ENCODE peak calls at places on chromosomes 16 and 17, in four cellular contexts. C, E, H and X are unnamed samples.

GRCh38 chr16:68750243-68750642 is 13.2 kb downstream of the CDH1 start:
- DNase-seq in H (no peak), C (no peak), E (no peak), X (peak; percentile 25)

GRCh38 chr17:55198690-55199370 is 65.9 kb upstream of the HLF start:
- DNase-seq in C (no peak), E (no peak), H (no peak), X (no peak)

GRCh38 chr17:6366144-6366755 is 68.7 kb downstream of the AIPL1 start:
- DNase-seq in H (no peak), C (peak; percentile 18), E (peak; percentile 39), X (no peak)

GRCh38 chr16:81190667-81191066 is 47.8 kb upstream of the BCO1 start:
- DNase-seq in H (no peak), C (no peak), E (no peak), X (no peak)

GRCh38 chr17:38898812-38899348 is 26.5 kb upstream of the LASP1NB start:
- DNase-seq in H (peak; percentile 72), E (no peak), C (no peak), X (no peak)

GRCh38 chr17:32519769-32520701 is 33.2 kb downstream of the CDK5R1 start:
- DNase-seq in H (peak; percentile 44), E (no peak), C (peak; percentile 58), X (no peak)

GRCh38 chr17:55274371-55275255 is 9.9 kb downstream of the HLF start:
- DNase-seq in E (no peak), H (no peak), C (no peak), X (no peak)

GRCh38 chr17:74274060-74274702 is at the start of gene DNAI2:
- DNase-seq in C (no peak), H (peak; percentile 42), E (no peak), X (no peak)

GRCh38 chr16:11625769-11626168 is 39.0 kb upstream of the LITAF start:
- DNase-seq in H (no peak), E (no peak), C (no peak), X (no peak)

GRCh38 chr16:85553436-85554113 is 59.5 kb upstream of the GSE1 start:
- DNase-seq in H (peak; percentile 81), C (peak; percentile 81), E (no peak), X (no peak)

GRCh38 chr16:4244254-4244812 is 2.5 kb upstream of the SRL start:
- DNase-seq in E (no peak), H (no peak), C (peak; percentile 58), X (no peak)

GRCh38 chr17:9484789-9485188 is 90.8 kb downstream of the STX8 start:
- DNase-seq in C (no peak), H (no peak), E (no peak), X (no peak)

GRCh38 chr16:68072038-68072695 is 13.0 kb upstream of the NFATC3 start:
- DNase-seq in H (peak; percentile 61), E (no peak), C (peak; percentile 59), X (no peak)

GRCh38 chr16:73890524-73891500 is 405.8 kb upstream of the PSMD7 start:
- DNase-seq in H (no peak), E (no peak), C (peak; percentile 55), X (no peak)

GRCh38 chr16:86110134-86110533 is 211.2 kb downstream of the IRF8 start:
- DNase-seq in H (no peak), E (no peak), C (no peak), X (no peak)

GRCh38 chr17:72578817-72579470 is 458.1 kb downstream of the SOX9 start:
- DNase-seq in E (no peak), C (no peak), H (no peak), X (no peak)

GRCh38 chr16:49019826-49020401 is 261.7 kb downstream of the CBLN1 start:
- DNase-seq in H (no peak), C (no peak), E (no peak), X (no peak)

GRCh38 chr16:85369741-85370528 is 243.2 kb upstream of the GSE1 start:
- DNase-seq in C (peak; percentile 61), E (no peak), H (peak; percentile 86), X (no peak)

GRCh38 chr17:63649813-63650212 is 27.6 kb downstream of the MAP3K3 start:
- DNase-seq in E (no peak), C (no peak), H (no peak), X (no peak)

GRCh38 chr16:25009822-25010221 is 5.3 kb downstream of the ARHGAP17 start:
- DNase-seq in E (no peak), C (no peak), H (no peak), X (no peak)

GRCh38 chr17:14790518-14790917 is 474.6 kb downstream of the PMP22 start:
- DNase-seq in C (no peak), E (no peak), H (no peak), X (no peak)

GRCh38 chr17:79855331-79856124 is 16.3 kb upstream of the CBX4 start:
- DNase-seq in E (no peak), C (no peak), H (no peak), X (no peak)

GRCh38 chr17:69669441-69670178 is 255.1 kb downstream of the MAP2K6 start:
- DNase-seq in E (no peak), H (no peak), C (peak; percentile 7), X (no peak)

GRCh38 chr17:80513892-80514291 is 30.7 kb upstream of the RPTOR start:
- DNase-seq in E (no peak), C (no peak), H (no peak), X (no peak)

GRCh38 chr17:27608330-27609230 is 22.4 kb upstream of the LGALS9 start:
- DNase-seq in H (no peak), C (no peak), E (no peak), X (no peak)

GRCh38 chr16:66205287-66206167 is 161.0 kb upstream of the CDH5 start:
- DNase-seq in H (no peak), C (no peak), E (no peak), X (no peak)

GRCh38 chr16:50400312-50400966 is 31.7 kb upstream of the BRD7 start:
- DNase-seq in C (no peak), H (no peak), E (no peak), X (no peak)

GRCh38 chr16:51151951-51152663 is 1.0 kb upstream of the SALL1 start:
- DNase-seq in C (peak; percentile 85), H (peak; percentile 63), E (no peak), X (no peak)

GRCh38 chr16:887846-888245 is 82.9 kb downstream of the LMF1 start:
- DNase-seq in E (no peak), H (no peak), C (no peak), X (no peak)

GRCh38 chr17:77096570-77097214 is 44.1 kb upstream of the SEC14L1 start:
- DNase-seq in E (peak; percentile 41), H (no peak), C (peak; percentile 55), X (no peak)

GRCh38 chr17:72715906-72716572 is 376.4 kb downstream of the SLC39A11 start:
- DNase-seq in C (peak; percentile 68), H (no peak), E (peak; percentile 81), X (peak; percentile 64)

GRCh38 chr17:80034977-80035686 is 540 bp downstream of the TBC1D16 start:
- DNase-seq in E (no peak), C (peak; percentile 47), H (peak; percentile 70), X (no peak)

GRCh38 chr16:82878466-82878865 is 251.7 kb downstream of the CDH13 start:
- DNase-seq in C (no peak), E (no peak), H (no peak), X (no peak)

GRCh38 chr16:68399456-68399855 is 48.9 kb downstream of the SMPD3 start:
- DNase-seq in C (no peak), H (peak; percentile 14), E (no peak), X (no peak)

GRCh38 chr16:11383481-11384183 is 38.4 kb downstream of the RMI2 start:
- DNase-seq in C (no peak), H (no peak), E (no peak), X (no peak)

GRCh38 chr16:48444574-48444973 is 59.4 kb upstream of the SIAH1 start:
- DNase-seq in C (no peak), H (no peak), E (peak; percentile 55), X (no peak)

GRCh38 chr17:50248255-50248654 is 26.0 kb upstream of the TMEM92 start:
- DNase-seq in E (no peak), H (no peak), C (no peak), X (no peak)

GRCh38 chr16:57783116-57783515 is 19.2 kb downstream of the KIFC3 start:
- DNase-seq in C (no peak), E (no peak), H (no peak), X (no peak)

GRCh38 chr16:56669840-56670639 is 426 bp downstream of the MT1H start:
- DNase-seq in H (no peak), E (no peak), C (no peak), X (no peak)
- H3K4me3 ChIP-seq in H (no peak overlapping the region), E (no peak overlapping the region), C (no peak overlapping the region), X (peak overlapping the region; percentile 7)

GRCh38 chr17:47853616-47854015 is 2.7 kb upstream of the SP6 start:
- DNase-seq in E (no peak), H (no peak), C (no peak), X (no peak)

GRCh38 chr17:47852113-47852949 is 1.4 kb upstream of the SP6 start:
- DNase-seq in H (no peak), C (no peak), E (no peak), X (no peak)

GRCh38 chr17:47851764-47852112 is 775 bp upstream of the SP6 start:
- DNase-seq in H (no peak), C (no peak), E (no peak), X (no peak)

GRCh38 chr17:47850373-47850691 is 631 bp downstream of the SP6 start:
- DNase-seq in E (no peak), H (no peak), C (no peak), X (no peak)

GRCh38 chr17:47850692-47851573 is at the start of gene SP6:
- DNase-seq in C (peak; percentile 94), H (peak; percentile 91), E (no peak), X (no peak)
- TF ChIP-seq CTCF in C (peak; percentile 37), H (peak; percentile 10), E (peak; percentile 49), X (peak; percentile 28)

DNA sequence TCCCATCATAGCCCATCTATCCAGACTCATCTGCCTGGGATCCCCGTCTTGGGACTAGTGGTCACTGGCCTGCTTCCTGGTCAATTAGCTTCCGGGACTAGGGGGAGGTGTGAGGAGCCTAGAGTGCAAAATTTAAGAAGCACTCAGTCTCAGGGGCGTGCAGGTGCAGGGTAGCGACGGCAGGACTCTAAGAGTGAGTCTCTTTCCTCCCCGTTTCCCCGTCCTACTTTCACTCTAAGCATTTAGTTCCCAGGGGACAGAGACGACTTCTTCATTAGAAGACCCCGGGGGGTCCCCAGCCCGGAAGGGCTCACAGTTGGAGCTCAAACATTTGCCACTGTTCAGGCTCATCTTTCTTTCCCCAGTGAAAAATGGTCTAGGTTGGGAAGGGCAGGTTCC is 677 bp upstream of the ZNHIT3 start:
- DNase-seq in E (no peak), H (no peak), C (no peak), X (no peak)
- H3K4me3 ChIP-seq in E (peak overlapping the region; percentile 89), H (no peak overlapping the region), C (peak overlapping the region; percentile 79), X (peak overlapping the region; percentile 82)

GRCh38 chr16:84288902-84289301 is 5.8 kb upstream of the WFDC1 start:
- DNase-seq in E (no peak), C (no peak), H (no peak), X (no peak)
- TF ChIP-seq CTCF in E (no peak), C (no peak), H (no peak), X (no peak)

DNA sequence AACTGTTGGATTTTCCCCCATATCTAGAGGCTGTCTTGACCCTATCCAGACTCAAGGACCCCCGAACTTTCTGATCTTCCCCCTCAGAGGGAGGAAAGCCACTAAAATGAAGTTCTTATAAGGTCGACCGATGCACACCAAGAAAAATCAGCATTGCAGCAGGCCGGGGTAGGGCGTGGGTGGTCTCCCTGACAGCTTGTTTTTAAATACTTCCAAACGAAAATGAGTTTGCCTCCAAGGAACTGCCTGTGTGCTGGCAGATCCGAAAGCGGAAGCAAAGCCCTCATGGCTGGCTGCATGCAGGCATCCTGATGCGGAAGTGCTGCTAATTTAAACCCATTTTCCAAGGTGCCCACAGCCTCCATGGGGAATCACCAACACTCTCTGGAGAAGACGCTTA is 374.3 kb upstream of the XYLT1 start:
- DNase-seq in E (no peak), C (no peak), H (no peak), X (no peak)
- H3K4me3 ChIP-seq in E (no peak overlapping the region), C (no peak overlapping the region), H (no peak overlapping the region), X (no peak overlapping the region)